ENCODE peak calls at places on chromosome 13, in ten cellular contexts. D is heart right ventricle, L is choroid plexus epithelial cell, J is spleen, X is cardiac muscle cell, H is cardiac fibroblast, F is foreskin fibroblast, A is astrocyte of the spinal cord, N is DND-41, K is ovary. I is an unnamed sample.

GRCh38 chr13:44249439-44249838 is 124.2 kb upstream of the SERP2 start:
- DNase-seq in A (peak), H (peak), N (no peak), F (peak), L (peak), D (peak), K (peak), X (no peak), J (no peak), I (peak)

GRCh38 chr13:48531416-48532145 is 1.3 kb downstream of the RCBTB2 start:
- DNase-seq in D (no peak), X (no peak), K (no peak), J (no peak), N (peak), A (no peak), L (no peak), H (no peak), F (no peak), I (no peak)

GRCh38 chr13:97018029-97018819 is 23.9 kb upstream of the OXGR1 start:
- DNase-seq in J (no peak), D (no peak), F (peak), A (peak), N (peak), H (peak), K (peak), L (peak), X (peak), I (peak)

GRCh38 chr13:114222461-114222968 is 12.2 kb upstream of the CDC16 start:
- DNase-seq in J (no peak), K (no peak), X (peak), F (no peak), L (peak), D (peak), H (peak), N (no peak), A (no peak), I (no peak)

GRCh38 chr13:113034451-113035208 is 65.6 kb downstream of the MCF2L start:
- DNase-seq in H (peak), F (peak), D (peak), J (no peak), N (no peak), L (peak), K (peak), X (peak), A (peak), I (peak)

GRCh38 chr13:101144808-101145419 is 271.4 kb downstream of the NALCN start:
- DNase-seq in L (peak), J (no peak), N (peak), H (peak), F (peak), K (no peak), A (peak), X (peak), D (no peak), I (peak)

GRCh38 chr13:40494513-40494912 is 171.9 kb downstream of the FOXO1 start:
- DNase-seq in N (no peak), X (peak), J (no peak), L (peak), D (no peak), F (no peak), A (peak), K (no peak), H (peak), I (no peak)

GRCh38 chr13:111893607-111894443 is 173.1 kb upstream of the SOX1 start:
- DNase-seq in A (no peak), D (no peak), L (no peak), X (peak), K (no peak), N (no peak), J (no peak), F (no peak), H (no peak), I (no peak)

GRCh38 chr13:100130092-100130491 is 41.2 kb downstream of the PCCA start:
- DNase-seq in L (no peak), H (peak), D (no peak), J (no peak), A (peak), K (no peak), N (no peak), F (peak), X (no peak), I (peak)

GRCh38 chr13:32846556-32846955 is 169.7 kb upstream of the KL start:
- DNase-seq in H (no peak), X (no peak), A (no peak), D (no peak), J (no peak), L (no peak), F (no peak), N (no peak), K (no peak), I (no peak)

DNA sequence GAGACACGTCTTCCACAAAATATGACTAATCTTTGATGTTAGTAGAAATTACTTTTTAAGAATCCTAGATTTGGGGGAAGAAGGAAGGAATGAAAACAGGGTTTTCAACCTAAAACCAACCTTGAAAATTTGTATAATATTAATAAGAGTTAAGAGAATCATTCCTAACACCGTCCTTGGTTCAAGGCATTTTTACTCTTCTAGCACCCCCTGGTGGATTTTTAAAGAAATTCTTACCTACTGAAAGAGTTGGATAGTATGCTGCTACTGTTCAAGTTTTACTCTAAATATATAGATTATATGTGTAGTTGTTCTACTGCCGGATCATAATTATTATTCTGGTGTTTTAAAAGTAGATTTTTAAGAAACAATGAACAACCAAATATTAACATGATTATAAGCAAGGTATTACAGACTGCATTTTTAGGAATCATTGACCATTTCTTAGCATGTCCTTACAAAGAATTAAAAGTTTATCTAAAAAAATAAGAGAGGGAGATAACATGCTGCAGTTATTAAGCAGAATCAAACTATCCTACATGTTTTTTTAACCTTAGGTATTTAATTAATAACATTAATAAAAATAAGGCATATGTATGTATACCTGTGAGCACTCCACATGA is 7.4 kb upstream of the SLITRK6 start:
- DNase-seq in H (peak), J (no peak), L (peak), D (no peak), A (peak), X (peak), N (no peak), K (no peak), F (peak), I (peak)
- H3K4me3 ChIP-seq in H (no peak), J (no peak), L (no peak), D (no peak), A (no peak), X (no peak), N (no peak), K (no peak), F (no peak), I (no peak)

GRCh38 chr13:27168870-27169525 is 2.6 kb downstream of the USP12 start:
- DNase-seq in D (no peak), L (no peak), J (no peak), A (no peak), K (no peak), H (peak), N (no peak), X (no peak), F (no peak), I (peak)
- TF ChIP-seq CTCF in D (no peak), L (no peak), J (no peak), A (no peak), K (no peak), H (no peak), N (no peak), X (no peak), F (no peak), I (no peak)

GRCh38 chr13:109783447-109783814 is 3.0 kb downstream of the IRS2 start:
- DNase-seq in D (no peak), H (no peak), L (no peak), N (no peak), K (no peak), J (no peak), X (no peak), F (no peak), A (no peak), I (no peak)

GRCh38 chr13:109782823-109783411 is 3.5 kb downstream of the IRS2 start:
- DNase-seq in A (no peak), J (peak), N (no peak), H (no peak), X (no peak), D (no peak), F (no peak), K (no peak), L (no peak), I (no peak)

GRCh38 chr13:109784590-109785140 is 1.7 kb downstream of the IRS2 start:
- DNase-seq in H (peak), A (peak), N (no peak), F (peak), K (peak), L (peak), D (peak), X (peak), J (peak), I (peak)

GRCh38 chr13:109785141-109785891 is 1.1 kb downstream of the IRS2 start:
- DNase-seq in X (peak), L (peak), A (peak), F (peak), D (peak), K (peak), N (no peak), H (peak), J (peak), I (peak)

DNA sequence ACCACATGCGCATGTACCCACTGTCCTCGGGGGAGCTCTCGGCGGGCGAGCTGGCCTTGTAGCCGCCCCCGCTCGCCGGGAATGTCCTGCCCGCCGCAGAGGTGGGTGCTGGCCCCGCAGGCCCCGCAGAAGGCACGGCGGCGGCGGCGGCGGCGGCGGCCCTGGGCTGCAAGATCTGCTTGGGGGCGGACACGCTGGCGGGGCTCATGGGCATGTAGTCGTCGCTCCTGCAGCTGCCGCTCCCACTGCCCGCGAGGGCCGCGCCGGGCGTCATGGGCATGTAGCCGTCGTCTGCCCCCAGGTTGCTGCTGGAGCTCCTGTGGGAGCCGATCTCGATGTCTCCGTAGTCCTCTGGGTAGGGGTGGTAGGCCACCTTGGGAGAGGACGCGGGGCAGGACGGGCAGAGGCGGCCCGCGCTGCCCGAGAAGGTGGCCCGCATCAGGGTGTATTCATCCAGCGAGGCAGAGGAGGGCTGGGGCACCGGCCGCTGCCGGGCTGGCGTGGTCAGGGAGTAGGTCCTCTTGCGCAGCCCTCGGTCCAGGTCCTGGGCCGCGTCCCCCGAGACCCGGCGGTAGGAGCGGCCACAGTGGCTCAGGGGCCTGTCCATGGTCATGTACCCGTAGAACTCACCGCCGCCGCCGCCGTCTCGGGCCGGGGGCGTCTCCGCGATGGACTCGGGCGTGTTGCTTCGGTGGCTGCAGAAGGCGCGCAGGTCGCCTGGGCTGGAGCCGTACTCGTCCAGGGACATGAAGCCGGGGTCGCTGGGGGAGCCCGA is 2.4 kb downstream of the IRS2 start:
- DNase-seq in F (no peak), D (no peak), J (no peak), N (no peak), H (peak), A (peak), L (no peak), X (no peak), K (peak), I (no peak)
- H3K4me3 ChIP-seq in F (peak), D (peak), J (peak), N (no peak), H (peak), A (peak), L (peak), X (peak), K (peak), I (peak)

GRCh38 chr13:94968040-94968756 is 255.9 kb upstream of the SOX21 start:
- DNase-seq in K (no peak), X (peak), J (no peak), D (peak), L (no peak), N (no peak), F (no peak), H (peak), A (peak), I (no peak)
- TF ChIP-seq CTCF in K (no peak), X (no peak), J (no peak), D (no peak), L (no peak), N (no peak), F (no peak), H (no peak), A (peak), I (no peak)

GRCh38 chr13:106484084-106484754 is 51.2 kb downstream of the EFNB2 start:
- DNase-seq in K (no peak), A (no peak), X (no peak), F (no peak), L (no peak), D (no peak), J (no peak), N (no peak), H (no peak), I (no peak)
- H3K4me3 ChIP-seq in K (peak), A (no peak), X (no peak), F (no peak), L (peak), D (peak), J (no peak), N (no peak), H (no peak), I (no peak)

GRCh38 chr13:93227906-93228801 is 1.5 kb downstream of the GPC6 start:
- DNase-seq in L (peak), D (peak), A (peak), K (peak), J (no peak), H (peak), F (peak), X (peak), N (no peak), I (peak)
- TF ChIP-seq CTCF in L (peak), D (peak), A (peak), K (peak), J (peak), H (peak), F (peak), X (peak), N (no peak), I (peak)

I was measured in AG10803.